ENCODE peak calls at places on chromosome 19, in nine cellular contexts. One of them, this sample, is unnamed.

GRCh38 chr19:3506384-3507340 is 551 bp downstream of the FZR1 start:
- DNase-seq in NCI-H460: no peak
- DNase-seq in SK-N-DZ: no peak
- DNase-seq in activated gamma-delta T cell treated with Interleukin-2 at 50 U/mL for 16 hours: peak; percentile 26
- DNase-seq in effector CD4-positive, alpha-beta T cell: peak; percentile 21
- DNase-seq in GM04503: no peak
- DNase-seq in EH: peak; percentile 25
- DNase-seq in activated CD8-positive, alpha-beta memory T cell treated with anti-CD3 and anti-CD28 coated beads for 1 hour: no peak
- DNase-seq in AG09309: no peak
- DNase-seq in this sample: no peak

GRCh38 chr19:58248886-58249285 is 20.2 kb downstream of the ZNF544 start:
- DNase-seq in NCI-H460: no peak
- DNase-seq in SK-N-DZ: no peak
- DNase-seq in activated gamma-delta T cell treated with Interleukin-2 at 50 U/mL for 16 hours: no peak
- DNase-seq in effector CD4-positive, alpha-beta T cell: no peak
- DNase-seq in GM04503: no peak
- DNase-seq in EH: no peak
- DNase-seq in activated CD8-positive, alpha-beta memory T cell treated with anti-CD3 and anti-CD28 coated beads for 1 hour: no peak
- DNase-seq in AG09309: no peak
- DNase-seq in this sample: no peak

GRCh38 chr19:17289489-17289888 is 7.8 kb downstream of the ANKLE1 start:
- DNase-seq in NCI-H460: peak; percentile 36
- DNase-seq in SK-N-DZ: peak; percentile 83
- DNase-seq in activated gamma-delta T cell treated with Interleukin-2 at 50 U/mL for 16 hours: no peak
- DNase-seq in effector CD4-positive, alpha-beta T cell: no peak
- DNase-seq in GM04503: no peak
- DNase-seq in EH: peak; percentile 82
- DNase-seq in activated CD8-positive, alpha-beta memory T cell treated with anti-CD3 and anti-CD28 coated beads for 1 hour: no peak
- DNase-seq in AG09309: peak; percentile 61
- DNase-seq in this sample: no peak

GRCh38 chr19:57249329-57249728 is 8.9 kb downstream of the ZNF805 start:
- DNase-seq in NCI-H460: no peak
- DNase-seq in SK-N-DZ: no peak
- DNase-seq in activated gamma-delta T cell treated with Interleukin-2 at 50 U/mL for 16 hours: no peak
- DNase-seq in effector CD4-positive, alpha-beta T cell: no peak
- DNase-seq in GM04503: no peak
- DNase-seq in EH: peak; percentile 4
- DNase-seq in activated CD8-positive, alpha-beta memory T cell treated with anti-CD3 and anti-CD28 coated beads for 1 hour: no peak
- DNase-seq in AG09309: no peak
- DNase-seq in this sample: no peak

GRCh38 chr19:57818378-57818777 is 3.7 kb upstream of the ZNF552 start:
- DNase-seq in NCI-H460: no peak
- DNase-seq in SK-N-DZ: no peak
- DNase-seq in activated gamma-delta T cell treated with Interleukin-2 at 50 U/mL for 16 hours: no peak
- DNase-seq in effector CD4-positive, alpha-beta T cell: no peak
- DNase-seq in GM04503: no peak
- DNase-seq in EH: no peak
- DNase-seq in activated CD8-positive, alpha-beta memory T cell treated with anti-CD3 and anti-CD28 coated beads for 1 hour: no peak
- DNase-seq in AG09309: no peak
- DNase-seq in this sample: no peak

GRCh38 chr19:29812080-29812880 is 489 bp downstream of the CCNE1 start:
- DNase-seq in NCI-H460: no peak
- DNase-seq in SK-N-DZ: no peak
- DNase-seq in activated gamma-delta T cell treated with Interleukin-2 at 50 U/mL for 16 hours: no peak
- DNase-seq in effector CD4-positive, alpha-beta T cell: peak; percentile 13
- DNase-seq in GM04503: no peak
- DNase-seq in EH: peak; percentile 15
- DNase-seq in activated CD8-positive, alpha-beta memory T cell treated with anti-CD3 and anti-CD28 coated beads for 1 hour: no peak
- DNase-seq in AG09309: no peak
- DNase-seq in this sample: peak; percentile 63

GRCh38 chr19:10812902-10813404 is 23.1 kb downstream of the TMED1 start:
- DNase-seq in NCI-H460: peak; percentile 48
- DNase-seq in SK-N-DZ: no peak
- DNase-seq in activated gamma-delta T cell treated with Interleukin-2 at 50 U/mL for 16 hours: no peak
- DNase-seq in effector CD4-positive, alpha-beta T cell: no peak
- DNase-seq in GM04503: peak; percentile 90
- DNase-seq in EH: peak; percentile 98
- DNase-seq in activated CD8-positive, alpha-beta memory T cell treated with anti-CD3 and anti-CD28 coated beads for 1 hour: no peak
- DNase-seq in AG09309: peak; percentile 86
- DNase-seq in this sample: peak; percentile 90

GRCh38 chr19:49161987-49162386 is 4.4 kb downstream of the TRPM4 start:
- DNase-seq in NCI-H460: no peak
- DNase-seq in SK-N-DZ: no peak
- DNase-seq in activated gamma-delta T cell treated with Interleukin-2 at 50 U/mL for 16 hours: no peak
- DNase-seq in effector CD4-positive, alpha-beta T cell: no peak
- DNase-seq in GM04503: no peak
- DNase-seq in EH: no peak
- DNase-seq in activated CD8-positive, alpha-beta memory T cell treated with anti-CD3 and anti-CD28 coated beads for 1 hour: no peak
- DNase-seq in AG09309: no peak
- DNase-seq in this sample: no peak

GRCh38 chr19:13781547-13781946 is 7.3 kb downstream of the C19orf53 start:
- DNase-seq in NCI-H460: no peak
- DNase-seq in SK-N-DZ: peak; percentile 76
- DNase-seq in activated gamma-delta T cell treated with Interleukin-2 at 50 U/mL for 16 hours: no peak
- DNase-seq in effector CD4-positive, alpha-beta T cell: no peak
- DNase-seq in GM04503: no peak
- DNase-seq in EH: peak; percentile 95
- DNase-seq in activated CD8-positive, alpha-beta memory T cell treated with anti-CD3 and anti-CD28 coated beads for 1 hour: no peak
- DNase-seq in AG09309: peak; percentile 79
- DNase-seq in this sample: no peak

GRCh38 chr19:4366666-4367335 is 23.4 kb downstream of the MPND start:
- DNase-seq in NCI-H460: no peak
- DNase-seq in SK-N-DZ: no peak
- DNase-seq in activated gamma-delta T cell treated with Interleukin-2 at 50 U/mL for 16 hours: no peak
- DNase-seq in effector CD4-positive, alpha-beta T cell: no peak
- DNase-seq in GM04503: no peak
- DNase-seq in EH: no peak
- DNase-seq in activated CD8-positive, alpha-beta memory T cell treated with anti-CD3 and anti-CD28 coated beads for 1 hour: no peak
- DNase-seq in AG09309: no peak
- DNase-seq in this sample: no peak

GRCh38 chr19:10043286-10043927 is 30.1 kb downstream of the RDH8 start:
- DNase-seq in NCI-H460: no peak
- DNase-seq in SK-N-DZ: peak; percentile 57
- DNase-seq in activated gamma-delta T cell treated with Interleukin-2 at 50 U/mL for 16 hours: no peak
- DNase-seq in effector CD4-positive, alpha-beta T cell: no peak
- DNase-seq in GM04503: peak; percentile 17
- DNase-seq in EH: peak; percentile 6
- DNase-seq in activated CD8-positive, alpha-beta memory T cell treated with anti-CD3 and anti-CD28 coated beads for 1 hour: no peak
- DNase-seq in AG09309: no peak
- DNase-seq in this sample: no peak

GRCh38 chr19:19900124-19900523 is 622 bp upstream of the ZNF93 start:
- DNase-seq in NCI-H460: no peak
- DNase-seq in SK-N-DZ: peak; percentile 68
- DNase-seq in activated gamma-delta T cell treated with Interleukin-2 at 50 U/mL for 16 hours: no peak
- DNase-seq in effector CD4-positive, alpha-beta T cell: no peak
- DNase-seq in GM04503: peak; percentile 33
- DNase-seq in EH: peak; percentile 74
- DNase-seq in activated CD8-positive, alpha-beta memory T cell treated with anti-CD3 and anti-CD28 coated beads for 1 hour: no peak
- DNase-seq in AG09309: no peak
- DNase-seq in this sample: no peak

GRCh38 chr19:48678201-48678600 is 5.4 kb upstream of the NTN5 start:
- DNase-seq in NCI-H460: no peak
- DNase-seq in SK-N-DZ: no peak
- DNase-seq in activated gamma-delta T cell treated with Interleukin-2 at 50 U/mL for 16 hours: no peak
- DNase-seq in effector CD4-positive, alpha-beta T cell: no peak
- DNase-seq in GM04503: no peak
- DNase-seq in EH: no peak
- DNase-seq in activated CD8-positive, alpha-beta memory T cell treated with anti-CD3 and anti-CD28 coated beads for 1 hour: no peak
- DNase-seq in AG09309: no peak
- DNase-seq in this sample: no peak

GRCh38 chr19:16588824-16589577 is 16.8 kb upstream of the SLC35E1 start:
- DNase-seq in NCI-H460: no peak
- DNase-seq in SK-N-DZ: no peak
- DNase-seq in activated gamma-delta T cell treated with Interleukin-2 at 50 U/mL for 16 hours: no peak
- DNase-seq in effector CD4-positive, alpha-beta T cell: no peak
- DNase-seq in GM04503: no peak
- DNase-seq in EH: no peak
- DNase-seq in activated CD8-positive, alpha-beta memory T cell treated with anti-CD3 and anti-CD28 coated beads for 1 hour: no peak
- DNase-seq in AG09309: no peak
- DNase-seq in this sample: no peak

GRCh38 chr19:46133101-46133627 is 8.7 kb upstream of the IGFL3 start:
- DNase-seq in NCI-H460: peak; percentile 88
- DNase-seq in SK-N-DZ: peak; percentile 8
- DNase-seq in activated gamma-delta T cell treated with Interleukin-2 at 50 U/mL for 16 hours: no peak
- DNase-seq in effector CD4-positive, alpha-beta T cell: no peak
- DNase-seq in GM04503: peak; percentile 96
- DNase-seq in EH: peak; percentile 95
- DNase-seq in activated CD8-positive, alpha-beta memory T cell treated with anti-CD3 and anti-CD28 coated beads for 1 hour: no peak
- DNase-seq in AG09309: peak; percentile 46
- DNase-seq in this sample: no peak

GRCh38 chr19:19774354-19775033 is 41.6 kb upstream of the ZNF14 start:
- DNase-seq in NCI-H460: no peak
- DNase-seq in SK-N-DZ: no peak
- DNase-seq in activated gamma-delta T cell treated with Interleukin-2 at 50 U/mL for 16 hours: no peak
- DNase-seq in effector CD4-positive, alpha-beta T cell: no peak
- DNase-seq in GM04503: no peak
- DNase-seq in EH: no peak
- DNase-seq in activated CD8-positive, alpha-beta memory T cell treated with anti-CD3 and anti-CD28 coated beads for 1 hour: no peak
- DNase-seq in AG09309: no peak
- DNase-seq in this sample: no peak

GRCh38 chr19:12757544-12758274 is 6.1 kb downstream of the BEST2 start:
- DNase-seq in NCI-H460: peak; percentile 47
- DNase-seq in SK-N-DZ: peak; percentile 83
- DNase-seq in activated gamma-delta T cell treated with Interleukin-2 at 50 U/mL for 16 hours: peak; percentile 40
- DNase-seq in effector CD4-positive, alpha-beta T cell: peak; percentile 53
- DNase-seq in GM04503: no peak
- DNase-seq in EH: peak; percentile 72
- DNase-seq in activated CD8-positive, alpha-beta memory T cell treated with anti-CD3 and anti-CD28 coated beads for 1 hour: no peak
- DNase-seq in AG09309: no peak
- DNase-seq in this sample: peak; percentile 83

GRCh38 chr19:44737238-44738160 is 11.0 kb upstream of the BCL3 start:
- DNase-seq in NCI-H460: no peak
- DNase-seq in SK-N-DZ: no peak
- DNase-seq in activated gamma-delta T cell treated with Interleukin-2 at 50 U/mL for 16 hours: no peak
- DNase-seq in effector CD4-positive, alpha-beta T cell: no peak
- DNase-seq in GM04503: no peak
- DNase-seq in EH: peak; percentile 68
- DNase-seq in activated CD8-positive, alpha-beta memory T cell treated with anti-CD3 and anti-CD28 coated beads for 1 hour: no peak
- DNase-seq in AG09309: peak; percentile 83
- DNase-seq in this sample: no peak

GRCh38 chr19:3071764-3072163 is 9.5 kb upstream of the TLE5 start:
- DNase-seq in NCI-H460: no peak
- DNase-seq in SK-N-DZ: no peak
- DNase-seq in activated gamma-delta T cell treated with Interleukin-2 at 50 U/mL for 16 hours: no peak
- DNase-seq in effector CD4-positive, alpha-beta T cell: no peak
- DNase-seq in GM04503: no peak
- DNase-seq in EH: no peak
- DNase-seq in activated CD8-positive, alpha-beta memory T cell treated with anti-CD3 and anti-CD28 coated beads for 1 hour: no peak
- DNase-seq in AG09309: no peak
- DNase-seq in this sample: no peak

GRCh38 chr19:8248348-8249328 is 39.5 kb downstream of the CERS4 start:
- DNase-seq in NCI-H460: no peak
- DNase-seq in SK-N-DZ: no peak
- DNase-seq in activated gamma-delta T cell treated with Interleukin-2 at 50 U/mL for 16 hours: no peak
- DNase-seq in effector CD4-positive, alpha-beta T cell: no peak
- DNase-seq in GM04503: no peak
- DNase-seq in EH: no peak
- DNase-seq in activated CD8-positive, alpha-beta memory T cell treated with anti-CD3 and anti-CD28 coated beads for 1 hour: no peak
- DNase-seq in AG09309: no peak
- DNase-seq in this sample: no peak

GRCh38 chr19:46033401-46033800 is 7.4 kb downstream of the IGFL4 start:
- DNase-seq in NCI-H460: no peak
- DNase-seq in SK-N-DZ: no peak
- DNase-seq in activated gamma-delta T cell treated with Interleukin-2 at 50 U/mL for 16 hours: no peak
- DNase-seq in effector CD4-positive, alpha-beta T cell: no peak
- DNase-seq in GM04503: no peak
- DNase-seq in EH: no peak
- DNase-seq in activated CD8-positive, alpha-beta memory T cell treated with anti-CD3 and anti-CD28 coated beads for 1 hour: no peak
- DNase-seq in AG09309: no peak
- DNase-seq in this sample: no peak

GRCh38 chr19:6521718-6522646 is 8.8 kb upstream of the TNFSF9 start:
- DNase-seq in NCI-H460: no peak
- DNase-seq in SK-N-DZ: no peak
- DNase-seq in activated gamma-delta T cell treated with Interleukin-2 at 50 U/mL for 16 hours: peak; percentile 62
- DNase-seq in effector CD4-positive, alpha-beta T cell: peak; percentile 51
- DNase-seq in GM04503: no peak
- DNase-seq in EH: peak; percentile 11
- DNase-seq in activated CD8-positive, alpha-beta memory T cell treated with anti-CD3 and anti-CD28 coated beads for 1 hour: peak; percentile 60
- DNase-seq in AG09309: no peak
- DNase-seq in this sample: peak; percentile 78

GRCh38 chr19:45382426-45382825 is 12.1 kb upstream of the ERCC2 start:
- DNase-seq in NCI-H460: no peak
- DNase-seq in SK-N-DZ: no peak
- DNase-seq in activated gamma-delta T cell treated with Interleukin-2 at 50 U/mL for 16 hours: no peak
- DNase-seq in effector CD4-positive, alpha-beta T cell: no peak
- DNase-seq in GM04503: no peak
- DNase-seq in EH: no peak
- DNase-seq in activated CD8-positive, alpha-beta memory T cell treated with anti-CD3 and anti-CD28 coated beads for 1 hour: no peak
- DNase-seq in AG09309: no peak
- DNase-seq in this sample: no peak

GRCh38 chr19:56837492-56837891 is 3.0 kb downstream of the PEG3 start:
- DNase-seq in NCI-H460: no peak
- DNase-seq in SK-N-DZ: peak; percentile 88
- DNase-seq in activated gamma-delta T cell treated with Interleukin-2 at 50 U/mL for 16 hours: no peak
- DNase-seq in effector CD4-positive, alpha-beta T cell: no peak
- DNase-seq in GM04503: no peak
- DNase-seq in EH: no peak
- DNase-seq in activated CD8-positive, alpha-beta memory T cell treated with anti-CD3 and anti-CD28 coated beads for 1 hour: no peak
- DNase-seq in AG09309: no peak
- DNase-seq in this sample: no peak

GRCh38 chr19:8366961-8367326 is 3.0 kb downstream of the ANGPTL4 start:
- DNase-seq in NCI-H460: no peak
- DNase-seq in SK-N-DZ: no peak
- DNase-seq in activated gamma-delta T cell treated with Interleukin-2 at 50 U/mL for 16 hours: no peak
- DNase-seq in effector CD4-positive, alpha-beta T cell: no peak
- DNase-seq in GM04503: no peak
- DNase-seq in EH: peak; percentile 32
- DNase-seq in activated CD8-positive, alpha-beta memory T cell treated with anti-CD3 and anti-CD28 coated beads for 1 hour: no peak
- DNase-seq in AG09309: no peak
- DNase-seq in this sample: no peak

GRCh38 chr19:2164020-2164988 is 571 bp downstream of the DOT1L start:
- DNase-seq in NCI-H460: no peak
- DNase-seq in SK-N-DZ: no peak
- DNase-seq in activated gamma-delta T cell treated with Interleukin-2 at 50 U/mL for 16 hours: no peak
- DNase-seq in effector CD4-positive, alpha-beta T cell: no peak
- DNase-seq in GM04503: no peak
- DNase-seq in EH: peak; percentile 24
- DNase-seq in activated CD8-positive, alpha-beta memory T cell treated with anti-CD3 and anti-CD28 coated beads for 1 hour: no peak
- DNase-seq in AG09309: no peak
- DNase-seq in this sample: no peak

GRCh38 chr19:11339254-11340098 is at the start of gene RAB3D:
- DNase-seq in NCI-H460: peak; percentile 83
- DNase-seq in SK-N-DZ: peak; percentile 87
- DNase-seq in activated gamma-delta T cell treated with Interleukin-2 at 50 U/mL for 16 hours: peak; percentile 66
- DNase-seq in effector CD4-positive, alpha-beta T cell: peak; percentile 61
- DNase-seq in GM04503: peak; percentile 31
- DNase-seq in EH: peak; percentile 90
- DNase-seq in activated CD8-positive, alpha-beta memory T cell treated with anti-CD3 and anti-CD28 coated beads for 1 hour: peak; percentile 24
- DNase-seq in AG09309: peak; percentile 44
- DNase-seq in this sample: peak; percentile 93

GRCh38 chr19:51689751-51690358 is 3.3 kb upstream of the SPACA6 start:
- DNase-seq in NCI-H460: no peak
- DNase-seq in SK-N-DZ: peak; percentile 75
- DNase-seq in activated gamma-delta T cell treated with Interleukin-2 at 50 U/mL for 16 hours: no peak
- DNase-seq in effector CD4-positive, alpha-beta T cell: no peak
- DNase-seq in GM04503: no peak
- DNase-seq in EH: peak; percentile 50
- DNase-seq in activated CD8-positive, alpha-beta memory T cell treated with anti-CD3 and anti-CD28 coated beads for 1 hour: no peak
- DNase-seq in AG09309: no peak
- DNase-seq in this sample: no peak

GRCh38 chr19:48367855-48368254 is 3.7 kb downstream of the SYNGR4 start:
- DNase-seq in NCI-H460: no peak
- DNase-seq in SK-N-DZ: no peak
- DNase-seq in activated gamma-delta T cell treated with Interleukin-2 at 50 U/mL for 16 hours: no peak
- DNase-seq in effector CD4-positive, alpha-beta T cell: no peak
- DNase-seq in GM04503: no peak
- DNase-seq in EH: no peak
- DNase-seq in activated CD8-positive, alpha-beta memory T cell treated with anti-CD3 and anti-CD28 coated beads for 1 hour: no peak
- DNase-seq in AG09309: no peak
- DNase-seq in this sample: no peak

GRCh38 chr19:4100647-4101495 is 23.1 kb downstream of the MAP2K2 start:
- DNase-seq in NCI-H460: no peak
- DNase-seq in SK-N-DZ: no peak
- DNase-seq in activated gamma-delta T cell treated with Interleukin-2 at 50 U/mL for 16 hours: no peak
- DNase-seq in effector CD4-positive, alpha-beta T cell: no peak
- DNase-seq in GM04503: no peak
- DNase-seq in EH: no peak
- DNase-seq in activated CD8-positive, alpha-beta memory T cell treated with anti-CD3 and anti-CD28 coated beads for 1 hour: no peak
- DNase-seq in AG09309: no peak
- DNase-seq in this sample: no peak